ENCODE peak calls at places on chromosomes 11 and 22, in four cellular contexts. One of them, this sample, is unnamed.
A peak's percentile ranks its signal among the peaks of the same experiment; 100 is the strongest.

GRCh38 chr11:2587976-2588748 is 111.6 kb downstream of the KCNQ1OT1 start:
- DNase-seq in ovary: no peak
- DNase-seq in fibroblast of lung: no peak
- DNase-seq in neural progenitor cell: no peak
- DNase-seq in this sample: no peak

GRCh38 chr11:82980292-82980691 is 78.8 kb downstream of the DDIAS start:
- DNase-seq in fibroblast of lung: peak; percentile 43
- DNase-seq in ovary: no peak
- DNase-seq in neural progenitor cell: no peak
- DNase-seq in this sample: peak; percentile 5

GRCh38 chr11:95524328-95525036 is 265.1 kb downstream of the FAM76B start:
- DNase-seq in ovary: no peak
- DNase-seq in neural progenitor cell: no peak
- DNase-seq in fibroblast of lung: no peak
- DNase-seq in this sample: no peak

GRCh38 chr11:26558191-26558590 is 13.9 kb downstream of the MUC15 start:
- DNase-seq in neural progenitor cell: no peak
- DNase-seq in ovary: no peak
- DNase-seq in fibroblast of lung: no peak
- DNase-seq in this sample: no peak

GRCh38 chr11:86632499-86633269 is 39.7 kb downstream of the ME3 start:
- DNase-seq in fibroblast of lung: peak; percentile 91
- DNase-seq in ovary: peak; percentile 33
- DNase-seq in neural progenitor cell: peak; percentile 40
- DNase-seq in this sample: peak; percentile 86

GRCh38 chr11:4044971-4045646 is 49.5 kb upstream of the RRM1 start:
- DNase-seq in ovary: no peak
- DNase-seq in fibroblast of lung: no peak
- DNase-seq in neural progenitor cell: no peak
- DNase-seq in this sample: no peak

GRCh38 chr11:65498042-65498726 is 661 bp upstream of the MALAT1 start:
- DNase-seq in fibroblast of lung: peak; percentile 79
- DNase-seq in ovary: peak; percentile 60
- DNase-seq in neural progenitor cell: peak; percentile 78
- DNase-seq in this sample: no peak

GRCh38 chr22:45212306-45212709 is 28.4 kb downstream of the KIAA0930 start:
- DNase-seq in neural progenitor cell: peak; percentile 48
- DNase-seq in fibroblast of lung: peak; percentile 90
- DNase-seq in ovary: peak; percentile 74
- DNase-seq in this sample: peak; percentile 47

GRCh38 chr22:24049978-24050377 is 38.9 kb downstream of the CABIN1 start:
- DNase-seq in ovary: no peak
- DNase-seq in fibroblast of lung: no peak
- DNase-seq in neural progenitor cell: no peak
- DNase-seq in this sample: no peak

GRCh38 chr11:68471360-68472340 is 11.1 kb downstream of the PPP6R3 start:
- DNase-seq in neural progenitor cell: no peak
- DNase-seq in ovary: no peak
- DNase-seq in fibroblast of lung: no peak
- DNase-seq in this sample: peak; percentile 83

GRCh38 chr22:44360686-44361381 is 48.1 kb upstream of the SHISAL1 start:
- DNase-seq in fibroblast of lung: peak; percentile 54
- DNase-seq in ovary: peak; percentile 52
- DNase-seq in neural progenitor cell: peak; percentile 50
- DNase-seq in this sample: peak; percentile 67

GRCh38 chr11:69361466-69361865 is 67.5 kb downstream of the MYEOV start:
- DNase-seq in neural progenitor cell: no peak
- DNase-seq in fibroblast of lung: no peak
- DNase-seq in ovary: no peak
- DNase-seq in this sample: no peak

GRCh38 chr11:119509969-119510401 is 87.0 kb upstream of the THY1 start:
- DNase-seq in neural progenitor cell: no peak
- DNase-seq in ovary: no peak
- DNase-seq in fibroblast of lung: peak; percentile 88
- DNase-seq in this sample: peak; percentile 66

GRCh38 chr22:39152511-39153219 is at the start of gene CBX7:
- DNase-seq in fibroblast of lung: peak; percentile 81
- DNase-seq in ovary: peak; percentile 96
- DNase-seq in neural progenitor cell: peak; percentile 91
- DNase-seq in this sample: no peak

GRCh38 chr22:39117585-39118191 is 20.6 kb downstream of the APOBEC3H start:
- DNase-seq in neural progenitor cell: peak; percentile 68
- DNase-seq in fibroblast of lung: peak; percentile 70
- DNase-seq in ovary: no peak
- DNase-seq in this sample: peak; percentile 26

GRCh38 chr11:8608646-8609045 is 14.6 kb upstream of the STK33 start:
- DNase-seq in neural progenitor cell: no peak
- DNase-seq in ovary: no peak
- DNase-seq in fibroblast of lung: peak; percentile 50
- DNase-seq in this sample: no peak

GRCh38 chr11:10381730-10382129 is 73.3 kb upstream of the AMPD3 start:
- DNase-seq in fibroblast of lung: no peak
- DNase-seq in neural progenitor cell: no peak
- DNase-seq in ovary: no peak
- DNase-seq in this sample: peak; percentile 63

GRCh38 chr11:10856689-10857603 is 907 bp downstream of the ZBED5 start:
- DNase-seq in ovary: no peak
- DNase-seq in fibroblast of lung: peak; percentile 34
- DNase-seq in neural progenitor cell: peak; percentile 66
- DNase-seq in this sample: no peak

GRCh38 chr11:101738494-101738893 is 154.7 kb upstream of the TRPC6 start:
- DNase-seq in ovary: no peak
- DNase-seq in neural progenitor cell: no peak
- DNase-seq in fibroblast of lung: no peak
- DNase-seq in this sample: no peak

GRCh38 chr11:65822760-65823528 is 10.8 kb upstream of the SNX32 start:
- DNase-seq in fibroblast of lung: no peak
- DNase-seq in neural progenitor cell: no peak
- DNase-seq in ovary: no peak
- DNase-seq in this sample: no peak

GRCh38 chr11:16511109-16511806 is 154.9 kb upstream of the SOX6 start:
- DNase-seq in neural progenitor cell: no peak
- DNase-seq in ovary: no peak
- DNase-seq in fibroblast of lung: peak; percentile 80
- DNase-seq in this sample: peak; percentile 18

GRCh38 chr22:29782061-29782845 is 15.1 kb downstream of the UQCR10 start:
- DNase-seq in neural progenitor cell: no peak
- DNase-seq in fibroblast of lung: no peak
- DNase-seq in ovary: peak; percentile 44
- DNase-seq in this sample: no peak

DNA sequence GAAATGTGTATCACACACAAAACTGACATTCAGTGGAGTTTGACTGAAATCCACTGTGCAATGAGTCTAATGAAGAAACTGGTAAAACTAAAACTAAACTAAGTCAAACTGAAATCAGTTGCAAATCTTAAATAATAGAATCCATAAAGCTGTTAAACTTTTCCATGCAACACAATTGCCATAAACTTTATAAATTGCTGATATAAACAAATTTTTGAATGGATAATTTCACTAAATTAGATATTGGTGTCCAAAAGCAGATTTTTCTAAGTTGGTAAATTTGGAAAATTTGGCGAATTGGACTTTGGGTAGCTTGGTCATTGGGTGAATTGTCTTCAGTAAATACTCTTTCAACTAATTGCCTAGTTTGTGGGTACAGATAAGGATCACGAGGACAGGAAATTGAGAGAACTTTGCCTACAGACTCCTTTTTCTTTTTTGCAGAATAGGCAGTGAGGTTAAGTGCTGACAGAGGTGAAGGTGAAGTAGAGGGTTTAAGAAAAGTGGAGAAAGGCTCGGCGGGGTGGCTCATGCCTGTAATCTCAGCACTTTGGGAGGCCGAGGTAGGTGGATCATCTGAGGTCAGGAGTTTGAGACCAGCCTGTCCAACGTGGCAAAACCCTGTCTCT is 12.8 kb downstream of the MRPL17 start:
- DNase-seq in fibroblast of lung: no peak
- DNase-seq in ovary: no peak
- DNase-seq in neural progenitor cell: no peak
- DNase-seq in this sample: no peak
- H3K4me3 ChIP-seq in fibroblast of lung: no peak overlapping the region
- H3K4me3 ChIP-seq in ovary: no peak overlapping the region
- H3K4me3 ChIP-seq in neural progenitor cell: no peak overlapping the region
- H3K4me3 ChIP-seq in this sample: no peak overlapping the region

DNA sequence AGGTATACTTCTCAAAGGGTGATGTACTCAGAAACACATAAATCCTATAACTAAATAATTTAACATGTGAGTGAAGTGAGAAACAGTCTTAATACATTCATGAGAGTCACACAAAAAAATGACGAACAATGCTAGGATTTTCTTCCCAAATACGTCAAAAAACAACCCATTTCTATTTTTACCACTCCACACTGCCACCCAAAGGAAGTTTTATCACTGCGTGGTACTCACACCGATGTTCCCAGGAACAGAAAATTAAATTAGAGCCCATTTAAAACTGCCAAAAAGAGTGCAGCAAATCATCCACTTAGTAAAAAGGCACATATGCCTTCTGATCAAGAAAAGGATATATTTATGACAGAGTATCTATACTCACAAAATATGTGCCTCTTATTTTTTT is 710.9 kb upstream of the FAT3 start:
- DNase-seq in ovary: no peak
- DNase-seq in neural progenitor cell: peak; percentile 5
- DNase-seq in fibroblast of lung: peak; percentile 17
- DNase-seq in this sample: no peak
- TF ChIP-seq CTCF in ovary: no peak
- TF ChIP-seq CTCF in neural progenitor cell: peak; percentile 51
- TF ChIP-seq CTCF in fibroblast of lung: no peak
- TF ChIP-seq CTCF in this sample: peak; percentile 43

GRCh38 chr22:37012956-37013355 is 6.3 kb downstream of the TST start:
- DNase-seq in ovary: no peak
- DNase-seq in fibroblast of lung: no peak
- DNase-seq in neural progenitor cell: no peak
- DNase-seq in this sample: no peak
- H3K4me3 ChIP-seq in ovary: no peak overlapping the region
- H3K4me3 ChIP-seq in fibroblast of lung: no peak overlapping the region
- H3K4me3 ChIP-seq in neural progenitor cell: no peak overlapping the region
- H3K4me3 ChIP-seq in this sample: no peak overlapping the region

GRCh38 chr11:128467610-128468041 is 119.7 kb downstream of the ETS1 start:
- DNase-seq in neural progenitor cell: no peak
- DNase-seq in fibroblast of lung: peak; percentile 94
- DNase-seq in ovary: no peak
- DNase-seq in this sample: peak; percentile 80
- TF ChIP-seq CTCF in neural progenitor cell: no peak
- TF ChIP-seq CTCF in fibroblast of lung: peak; percentile 20
- TF ChIP-seq CTCF in ovary: no peak
- TF ChIP-seq CTCF in this sample: no peak

GRCh38 chr11:73528877-73529530 is 68.9 kb downstream of the FAM168A start:
- DNase-seq in ovary: no peak
- DNase-seq in neural progenitor cell: no peak
- DNase-seq in fibroblast of lung: no peak
- DNase-seq in this sample: no peak

GRCh38 chr11:73525611-73526010 is 72.3 kb downstream of the FAM168A start:
- DNase-seq in neural progenitor cell: no peak
- DNase-seq in ovary: no peak
- DNase-seq in fibroblast of lung: no peak
- DNase-seq in this sample: no peak

GRCh38 chr11:73528420-73528819 is 69.5 kb downstream of the FAM168A start:
- DNase-seq in neural progenitor cell: no peak
- DNase-seq in ovary: no peak
- DNase-seq in fibroblast of lung: no peak
- DNase-seq in this sample: no peak

GRCh38 chr11:73530109-73530508 is 67.8 kb downstream of the FAM168A start:
- DNase-seq in fibroblast of lung: no peak
- DNase-seq in neural progenitor cell: peak; percentile 46
- DNase-seq in ovary: no peak
- DNase-seq in this sample: no peak

DNA sequence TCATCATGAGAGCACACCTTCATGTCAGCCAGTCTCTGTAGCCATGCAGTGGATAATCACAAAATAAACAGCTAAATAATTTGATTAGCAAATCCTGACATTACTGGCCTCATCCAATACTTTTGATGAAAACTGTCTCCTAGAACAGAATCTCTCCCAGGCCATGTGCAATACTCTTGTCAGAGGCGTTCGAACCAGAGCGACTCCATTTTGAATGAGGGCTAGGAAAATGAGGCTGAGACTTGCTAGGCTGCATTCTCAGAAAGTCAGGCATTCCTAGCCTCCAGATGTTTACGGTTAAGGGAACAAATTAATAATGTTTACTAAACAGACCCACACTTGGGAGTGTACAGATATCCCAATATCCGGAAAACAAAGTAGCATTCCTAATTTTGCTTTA is 69.9 kb downstream of the FAM168A start:
- DNase-seq in fibroblast of lung: no peak
- DNase-seq in neural progenitor cell: no peak
- DNase-seq in ovary: no peak
- DNase-seq in this sample: no peak
- H3K4me3 ChIP-seq in fibroblast of lung: no peak overlapping the region
- H3K4me3 ChIP-seq in neural progenitor cell: no peak overlapping the region
- H3K4me3 ChIP-seq in ovary: no peak overlapping the region
- H3K4me3 ChIP-seq in this sample: no peak overlapping the region

DNA sequence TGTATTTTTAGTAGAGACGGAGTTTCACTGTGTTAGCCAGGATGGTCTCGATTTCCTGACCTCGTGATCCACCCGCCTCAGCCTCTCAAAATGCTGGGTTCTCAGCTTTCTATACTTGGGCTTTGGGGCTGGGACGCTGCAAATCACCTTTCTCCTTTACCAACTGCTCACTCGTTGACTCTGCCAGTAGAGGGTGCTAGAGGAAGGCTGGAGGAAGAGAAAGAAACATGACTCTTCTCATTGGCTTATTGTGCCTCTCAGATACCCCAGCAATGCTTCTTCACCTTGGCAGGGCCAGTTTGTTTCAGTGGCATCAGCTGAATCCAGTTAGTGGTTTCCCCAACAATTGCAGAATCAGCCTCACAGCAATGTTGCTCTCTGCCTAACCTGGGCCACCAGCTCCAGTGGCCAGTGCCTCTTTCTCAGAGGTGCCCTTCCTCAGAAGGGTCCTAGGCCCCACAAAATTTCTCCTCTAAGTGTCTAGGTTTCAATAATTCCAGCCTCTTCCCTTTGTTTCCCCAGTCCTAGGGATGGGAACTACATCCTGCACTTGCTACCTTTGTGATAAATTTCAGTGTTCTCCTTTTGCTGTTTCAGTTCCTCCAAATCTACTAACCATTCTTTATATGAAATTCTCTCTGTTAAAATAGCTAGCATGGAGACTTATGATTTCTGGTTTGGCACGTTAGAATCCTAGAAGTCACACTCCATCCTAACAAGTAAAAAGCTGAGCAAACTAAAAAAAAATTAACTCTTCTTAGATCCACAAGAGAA is 71.5 kb upstream of the VSTM5 start:
- DNase-seq in fibroblast of lung: peak; percentile 72
- DNase-seq in ovary: no peak
- DNase-seq in neural progenitor cell: peak; percentile 81
- DNase-seq in this sample: peak; percentile 57
- TF ChIP-seq CTCF in fibroblast of lung: peak; percentile 80
- TF ChIP-seq CTCF in ovary: no peak
- TF ChIP-seq CTCF in neural progenitor cell: peak; percentile 83
- TF ChIP-seq CTCF in this sample: peak; percentile 85

GRCh38 chr22:40720538-40721256 is 41.4 kb downstream of the MCHR1 start:
- DNase-seq in neural progenitor cell: no peak
- DNase-seq in ovary: no peak
- DNase-seq in fibroblast of lung: peak; percentile 42
- DNase-seq in this sample: no peak
- H3K4me3 ChIP-seq in neural progenitor cell: no peak overlapping the region
- H3K4me3 ChIP-seq in ovary: no peak overlapping the region
- H3K4me3 ChIP-seq in fibroblast of lung: no peak overlapping the region
- H3K4me3 ChIP-seq in this sample: no peak overlapping the region

This sample was measured in astrocyte of the cerebellum.